ENCODE peak calls at places on chromosomes 2 and 18, in seven cellular contexts. One of them, this sample, is unnamed.

GRCh38 chr2:113755690-113756063 is 765 bp downstream of the SLC35F5 start:
- DNase-seq in mucosa of descending colon: peak
- DNase-seq in NCI-H2081: no peak
- DNase-seq in SW480: peak
- DNase-seq in NCI-H345: no peak
- DNase-seq in OCI-LY7: peak
- DNase-seq in heart right ventricle: no peak
- DNase-seq in this sample: no peak

GRCh38 chr2:170568511-170568910 is 146.6 kb upstream of the SP5 start:
- DNase-seq in mucosa of descending colon: no peak
- DNase-seq in NCI-H2081: no peak
- DNase-seq in SW480: no peak
- DNase-seq in NCI-H345: no peak
- DNase-seq in OCI-LY7: no peak
- DNase-seq in heart right ventricle: no peak
- DNase-seq in this sample: no peak

GRCh38 chr2:50746526-50746925 is 285.4 kb downstream of the NRXN1 start:
- DNase-seq in mucosa of descending colon: peak
- DNase-seq in NCI-H2081: peak
- DNase-seq in SW480: peak
- DNase-seq in NCI-H345: peak
- DNase-seq in OCI-LY7: peak
- DNase-seq in heart right ventricle: no peak
- DNase-seq in this sample: no peak

GRCh38 chr2:17363846-17364245 is 154.4 kb downstream of the RAD51AP2 start:
- DNase-seq in mucosa of descending colon: no peak
- DNase-seq in NCI-H2081: no peak
- DNase-seq in SW480: no peak
- DNase-seq in NCI-H345: peak
- DNase-seq in OCI-LY7: no peak
- DNase-seq in heart right ventricle: no peak
- DNase-seq in this sample: no peak

GRCh38 chr2:117958186-117958585 is 55.7 kb downstream of the CCDC93 start:
- DNase-seq in mucosa of descending colon: peak
- DNase-seq in NCI-H2081: no peak
- DNase-seq in SW480: no peak
- DNase-seq in NCI-H345: no peak
- DNase-seq in OCI-LY7: no peak
- DNase-seq in heart right ventricle: no peak
- DNase-seq in this sample: no peak

GRCh38 chr2:113390133-113390849 is 47.2 kb upstream of the ZNG1B start:
- DNase-seq in mucosa of descending colon: peak
- DNase-seq in NCI-H2081: no peak
- DNase-seq in SW480: peak
- DNase-seq in NCI-H345: no peak
- DNase-seq in OCI-LY7: peak
- DNase-seq in heart right ventricle: no peak
- DNase-seq in this sample: peak

GRCh38 chr2:102872388-102872787 is 110.6 kb downstream of the TMEM182 start:
- DNase-seq in mucosa of descending colon: no peak
- DNase-seq in NCI-H2081: no peak
- DNase-seq in SW480: no peak
- DNase-seq in NCI-H345: no peak
- DNase-seq in OCI-LY7: no peak
- DNase-seq in heart right ventricle: no peak
- DNase-seq in this sample: no peak

GRCh38 chr18:7770903-7771302 is 203.8 kb downstream of the PTPRM start:
- DNase-seq in mucosa of descending colon: no peak
- DNase-seq in NCI-H2081: no peak
- DNase-seq in SW480: no peak
- DNase-seq in NCI-H345: no peak
- DNase-seq in OCI-LY7: no peak
- DNase-seq in heart right ventricle: no peak
- DNase-seq in this sample: no peak

GRCh38 chr2:191421950-191422349 is 176.7 kb downstream of the MYO1B start:
- DNase-seq in mucosa of descending colon: no peak
- DNase-seq in NCI-H2081: no peak
- DNase-seq in SW480: no peak
- DNase-seq in NCI-H345: no peak
- DNase-seq in OCI-LY7: no peak
- DNase-seq in heart right ventricle: no peak
- DNase-seq in this sample: no peak

GRCh38 chr2:240340361-240340761 is 95.1 kb upstream of the GPC1 start:
- DNase-seq in mucosa of descending colon: no peak
- DNase-seq in NCI-H2081: no peak
- DNase-seq in SW480: no peak
- DNase-seq in NCI-H345: no peak
- DNase-seq in OCI-LY7: no peak
- DNase-seq in heart right ventricle: no peak
- DNase-seq in this sample: no peak

GRCh38 chr2:207264310-207264709 is 98.6 kb upstream of the KLF7 start:
- DNase-seq in mucosa of descending colon: no peak
- DNase-seq in NCI-H2081: no peak
- DNase-seq in SW480: no peak
- DNase-seq in NCI-H345: no peak
- DNase-seq in OCI-LY7: no peak
- DNase-seq in heart right ventricle: no peak
- DNase-seq in this sample: no peak

GRCh38 chr2:102112692-102113665 is 29.6 kb upstream of the IL1R1 start:
- DNase-seq in mucosa of descending colon: no peak
- DNase-seq in NCI-H2081: no peak
- DNase-seq in SW480: no peak
- DNase-seq in NCI-H345: no peak
- DNase-seq in OCI-LY7: no peak
- DNase-seq in heart right ventricle: no peak
- DNase-seq in this sample: no peak

GRCh38 chr2:157488877-157489276 is 45.0 kb upstream of the CYTIP start:
- DNase-seq in mucosa of descending colon: peak
- DNase-seq in NCI-H2081: no peak
- DNase-seq in SW480: peak
- DNase-seq in NCI-H345: no peak
- DNase-seq in OCI-LY7: no peak
- DNase-seq in heart right ventricle: no peak
- DNase-seq in this sample: no peak

GRCh38 chr2:241935314-241935713 is 65.8 kb downstream of the RTP5 start:
- DNase-seq in mucosa of descending colon: no peak
- DNase-seq in NCI-H2081: no peak
- DNase-seq in SW480: peak
- DNase-seq in NCI-H345: no peak
- DNase-seq in OCI-LY7: no peak
- DNase-seq in heart right ventricle: no peak
- DNase-seq in this sample: no peak

GRCh38 chr2:191174539-191174938 is 23.7 kb upstream of the STAT4 start:
- DNase-seq in mucosa of descending colon: no peak
- DNase-seq in NCI-H2081: no peak
- DNase-seq in SW480: no peak
- DNase-seq in NCI-H345: no peak
- DNase-seq in OCI-LY7: no peak
- DNase-seq in heart right ventricle: no peak
- DNase-seq in this sample: no peak

GRCh38 chr2:200609027-200609614 is 23.3 kb downstream of the AOX1 start:
- DNase-seq in mucosa of descending colon: no peak
- DNase-seq in NCI-H2081: no peak
- DNase-seq in SW480: peak
- DNase-seq in NCI-H345: no peak
- DNase-seq in OCI-LY7: no peak
- DNase-seq in heart right ventricle: no peak
- DNase-seq in this sample: no peak

GRCh38 chr2:169528271-169528701 is 18.8 kb downstream of the KLHL41 start:
- DNase-seq in mucosa of descending colon: peak
- DNase-seq in NCI-H2081: peak
- DNase-seq in SW480: peak
- DNase-seq in NCI-H345: peak
- DNase-seq in OCI-LY7: peak
- DNase-seq in heart right ventricle: peak
- DNase-seq in this sample: peak